ENCODE peak calls at places on chromosome 7, in four cellular contexts. R, K, C and P are unnamed samples.

GRCh38 chr7:35185908-35186731 is 67.8 kb downstream of the TBX20 start:
- DNase-seq in C (no peak), R (peak; percentile 43), K (peak; percentile 77), P (peak; percentile 68)

GRCh38 chr7:90092467-90092866 is 61.8 kb upstream of the STEAP1 start:
- DNase-seq in C (no peak), R (no peak), K (no peak), P (no peak)

GRCh38 chr7:111762799-111763198 is 200.5 kb upstream of the IMMP2L start:
- DNase-seq in R (no peak), C (no peak), K (no peak), P (no peak)

GRCh38 chr7:93958651-93959050 is 37.1 kb downstream of the GNG11 start:
- DNase-seq in K (no peak), R (no peak), C (no peak), P (no peak)

GRCh38 chr7:17584822-17585221 is 286.4 kb downstream of the AHR start:
- DNase-seq in C (peak; percentile 37), R (no peak), K (peak; percentile 64), P (peak; percentile 45)

GRCh38 chr7:155299539-155300202 is 2.0 kb downstream of the INSIG1 start:
- DNase-seq in K (no peak), R (no peak), C (no peak), P (peak; percentile 35)

GRCh38 chr7:103811997-103812396 is 177.5 kb downstream of the RELN start:
- DNase-seq in C (no peak), R (no peak), K (no peak), P (no peak)

GRCh38 chr7:1397491-1398327 is 61.6 kb downstream of the MICALL2 start:
- DNase-seq in R (no peak), C (no peak), K (peak; percentile 81), P (peak; percentile 77)

GRCh38 chr7:78412216-78412858 is 613.8 kb downstream of the PHTF2 start:
- DNase-seq in C (no peak), K (peak; percentile 9), R (no peak), P (no peak)

GRCh38 chr7:19128856-19129255 is 11.4 kb upstream of the TWIST1 start:
- DNase-seq in C (no peak), R (no peak), K (no peak), P (no peak)

GRCh38 chr7:39720586-39720985 is 97.2 kb downstream of the RALA start:
- DNase-seq in K (no peak), C (no peak), R (no peak), P (no peak)

GRCh38 chr7:5646846-5647245 is 134.6 kb downstream of the RNF216 start:
- DNase-seq in K (peak; percentile 92), R (no peak), C (peak; percentile 87), P (peak; percentile 83)

DNA sequence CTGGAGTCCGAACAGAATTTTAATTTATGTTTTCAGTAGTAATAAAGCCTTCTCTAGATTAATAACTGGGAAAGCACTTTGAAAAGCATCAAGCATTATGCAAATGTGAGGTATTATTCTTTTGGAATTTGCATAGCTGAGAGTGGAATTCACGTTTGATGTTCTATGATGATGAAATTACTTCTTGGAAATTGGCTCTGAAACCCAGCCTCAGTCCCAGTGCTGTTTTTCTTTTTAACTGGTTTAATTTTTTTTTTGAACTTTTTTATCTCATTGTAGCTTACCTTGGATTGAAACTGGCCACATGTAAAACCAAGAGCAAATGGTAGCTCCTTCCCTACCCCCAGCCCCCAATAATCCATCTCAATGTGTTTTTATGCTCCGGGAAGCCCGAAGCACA is 1.2 kb downstream of the TBXAS1 start:
- DNase-seq in K (no peak), C (no peak), R (no peak), P (peak; percentile 27)
- H3K4me3 ChIP-seq in K (no peak overlapping the region), C (no peak overlapping the region), R (no peak overlapping the region), P (no peak overlapping the region)

DNA sequence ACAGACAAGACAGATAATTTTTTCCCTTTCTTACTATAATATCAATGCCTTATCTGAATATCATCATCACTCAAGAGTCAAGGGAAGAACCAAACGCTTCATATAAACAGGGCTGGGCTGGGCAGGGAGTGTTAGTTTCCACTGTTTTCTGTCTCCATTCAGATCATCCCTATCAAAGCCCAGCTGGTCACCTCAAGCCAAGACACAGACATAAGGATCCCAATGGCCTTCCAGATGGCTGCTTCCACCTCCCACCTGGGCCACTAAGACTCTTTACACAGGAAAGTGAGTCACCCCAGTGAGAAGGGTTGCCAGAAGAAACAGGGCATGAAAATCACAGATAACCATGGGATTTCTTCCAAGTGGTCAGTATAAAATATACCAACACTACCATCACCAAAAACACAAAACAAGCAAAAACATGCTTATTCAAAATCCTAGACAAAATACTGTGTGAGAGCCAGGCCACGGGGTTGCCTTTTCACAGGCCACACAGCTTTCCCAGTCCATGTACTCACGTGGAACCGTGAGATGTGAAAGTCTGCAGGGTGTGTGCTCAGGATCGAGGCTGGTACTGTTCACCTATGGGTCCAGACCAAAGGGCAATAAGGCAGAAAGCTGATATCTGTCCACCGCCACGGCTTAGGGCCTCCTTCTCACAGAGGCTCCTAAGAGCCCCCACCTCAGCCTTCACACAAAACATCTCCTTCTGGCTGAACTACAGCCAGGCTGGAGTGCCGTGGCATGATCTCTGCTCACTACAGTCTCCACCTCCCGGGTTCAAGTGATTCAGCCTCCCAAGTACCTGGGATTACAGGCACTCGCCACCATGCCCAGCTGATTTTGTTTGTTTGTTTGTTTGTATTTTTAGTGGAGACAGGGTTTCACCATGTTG is 5.7 kb downstream of the PRSS1 start:
- DNase-seq in K (no peak), C (no peak), R (no peak), P (no peak)
- H3K4me3 ChIP-seq in K (no peak overlapping the region), C (no peak overlapping the region), R (no peak overlapping the region), P (no peak overlapping the region)

DNA sequence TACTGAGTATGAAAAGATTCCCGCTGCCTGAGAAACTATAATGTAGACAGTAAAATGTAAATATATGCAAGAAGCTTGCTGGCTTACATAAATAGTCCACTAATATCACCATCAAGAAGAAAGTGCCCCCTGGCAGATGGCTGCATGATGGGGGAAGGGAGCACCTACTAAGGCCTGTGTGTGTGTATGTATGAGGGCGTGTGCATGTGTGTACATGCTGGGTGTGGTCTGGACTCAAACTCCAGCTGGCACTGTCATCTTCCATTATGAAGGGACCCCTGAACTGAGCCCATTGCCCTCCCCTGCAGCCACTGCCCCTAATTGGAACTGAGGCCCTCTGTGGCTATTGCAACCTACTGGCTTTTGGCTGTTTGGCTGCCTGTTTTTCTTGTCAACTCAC is 56.1 kb downstream of the HBP1 start:
- DNase-seq in C (no peak), R (no peak), K (no peak), P (no peak)
- H3K4me3 ChIP-seq in C (no peak overlapping the region), R (no peak overlapping the region), K (no peak overlapping the region), P (no peak overlapping the region)

GRCh38 chr7:151124899-151125399 is 38.7 kb downstream of the AGAP3 start:
- DNase-seq in R (no peak), K (no peak), C (no peak), P (no peak)

GRCh38 chr7:151125835-151126481 is 39.7 kb downstream of the AGAP3 start:
- DNase-seq in C (no peak), R (no peak), K (no peak), P (no peak)

GRCh38 chr7:151124205-151124880 is 38.1 kb downstream of the AGAP3 start:
- DNase-seq in R (no peak), K (no peak), C (no peak), P (no peak)

GRCh38 chr7:151126500-151127137 is 40.3 kb downstream of the AGAP3 start:
- DNase-seq in R (no peak), K (no peak), C (no peak), P (no peak)

GRCh38 chr7:151125459-151125834 is 39.2 kb downstream of the AGAP3 start:
- DNase-seq in K (no peak), C (no peak), R (no peak), P (no peak)
- H3K4me3 ChIP-seq in K (peak overlapping the region; percentile 13), C (peak overlapping the region; percentile 22), R (peak overlapping the region; percentile 18), P (no peak overlapping the region)

DNA sequence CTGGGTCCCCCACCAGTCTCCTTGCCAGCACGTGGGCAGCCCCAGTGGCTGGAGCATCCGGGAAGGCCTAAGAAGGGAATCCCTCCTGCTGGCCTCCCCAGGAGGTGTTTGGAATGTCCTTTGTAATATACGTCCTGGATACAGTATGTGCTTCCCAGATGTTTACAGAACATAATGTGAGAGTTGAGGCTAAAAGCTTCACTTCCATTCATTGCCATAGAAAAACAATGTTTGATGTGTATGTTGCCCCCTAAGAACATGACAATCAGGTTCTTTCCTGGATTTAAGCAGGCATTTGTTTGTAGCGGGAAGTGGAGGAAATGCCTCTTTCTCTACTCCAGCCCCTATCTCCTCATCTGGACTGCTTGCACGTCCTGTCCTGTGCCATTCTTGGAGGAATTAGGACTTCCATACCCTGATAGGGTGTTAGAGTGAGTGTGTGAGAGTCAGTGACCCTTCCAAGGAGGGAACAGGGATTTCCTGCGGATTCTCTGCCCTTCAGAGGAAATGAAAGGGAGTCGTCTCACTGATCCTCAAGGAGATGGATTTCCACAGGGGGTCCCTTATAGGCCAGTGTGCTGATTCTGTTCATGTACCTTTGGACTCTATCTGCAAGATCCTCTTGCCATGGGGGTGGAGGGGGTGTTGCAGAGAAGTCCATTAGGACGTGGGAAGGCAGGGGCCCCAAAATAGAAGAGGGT is 1.2 kb downstream of the IGFBP1 start:
- DNase-seq in R (no peak), K (no peak), C (no peak), P (no peak)
- H3K4me3 ChIP-seq in R (peak overlapping the region; percentile 64), K (no peak overlapping the region), C (no peak overlapping the region), P (no peak overlapping the region)

DNA sequence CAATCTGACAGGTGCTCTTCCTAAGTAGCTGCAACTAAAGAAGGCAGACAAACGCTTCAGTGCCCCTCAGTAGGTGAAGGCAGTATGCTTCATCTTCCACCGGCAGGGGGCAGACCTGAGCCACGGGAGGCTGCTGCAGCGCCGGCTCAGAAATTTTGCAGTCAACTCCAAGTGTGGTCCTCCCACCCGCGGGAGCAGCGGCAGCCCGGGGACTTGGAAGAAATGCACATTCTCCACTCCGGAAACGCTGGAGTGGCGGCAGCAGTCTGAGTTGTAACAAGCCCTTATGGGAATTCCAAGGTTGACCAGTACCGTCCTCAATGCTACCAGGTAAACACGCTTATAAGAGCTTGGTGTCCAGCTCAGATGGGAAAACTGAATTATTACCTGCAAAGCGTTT is 3.4 kb downstream of the IGFBP3 start:
- DNase-seq in R (peak; percentile 84), C (no peak), K (peak; percentile 76), P (peak; percentile 75)
- H3K4me3 ChIP-seq in R (peak overlapping the region; percentile 14), C (peak overlapping the region; percentile 67), K (no peak overlapping the region), P (no peak overlapping the region)

DNA sequence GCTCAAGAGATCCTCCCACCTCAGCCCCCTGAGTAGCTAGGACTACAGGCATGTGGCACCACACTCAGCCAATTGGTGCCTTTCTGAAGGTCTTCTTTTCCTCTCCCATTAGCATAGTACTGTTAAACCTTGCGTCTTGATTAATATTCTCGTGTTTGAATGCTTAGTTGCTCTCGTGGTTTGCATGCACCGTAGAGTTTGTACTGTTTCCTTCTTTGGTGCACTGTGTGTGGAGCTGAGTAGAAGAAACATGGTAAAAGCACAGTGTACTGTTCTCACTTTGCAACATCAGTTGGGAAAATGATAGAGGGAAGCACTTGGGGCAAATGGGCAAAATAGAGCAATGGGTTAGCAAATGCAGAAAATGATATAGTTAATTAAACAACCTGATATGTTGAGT is 27.6 kb upstream of the RPA3 start:
- DNase-seq in C (no peak), K (no peak), R (no peak), P (no peak)
- H3K4me3 ChIP-seq in C (no peak overlapping the region), K (no peak overlapping the region), R (no peak overlapping the region), P (no peak overlapping the region)